ENCODE peak calls at places on chromosomes 6 and 20, in four cellular contexts. Y is trophoblast cell, U is neuronal stem cell, A is H9. B is an unnamed sample.

GRCh38 chr6:5094327-5094726 is 9.2 kb downstream of the PPP1R3G start:
- DNase-seq in A (no peak), U (no peak), Y (no peak), B (no peak)

GRCh38 chr20:11919571-11919970 is 1.9 kb downstream of the BTBD3 start:
- DNase-seq in A (no peak), U (no peak), Y (no peak), B (no peak)

GRCh38 chr6:104109806-104110205 is 749.9 kb downstream of the HACE1 start:
- DNase-seq in U (no peak), Y (no peak), A (no peak), B (no peak)

GRCh38 chr6:21738180-21739094 is 144.9 kb downstream of the SOX4 start:
- DNase-seq in U (no peak), Y (peak; percentile 86), A (no peak), B (no peak)

GRCh38 chr6:145743325-145743724 is 8.0 kb upstream of the EPM2A start:
- DNase-seq in U (no peak), A (no peak), Y (no peak), B (no peak)

GRCh38 chr6:28719275-28719940 is 193.7 kb downstream of the GPX5 start:
- DNase-seq in U (no peak), A (peak; percentile 69), Y (peak; percentile 23), B (peak; percentile 88)

GRCh38 chr6:26538572-26538902 is 371 bp downstream of the HMGN4 start:
- DNase-seq in Y (no peak), U (no peak), A (no peak), B (no peak)

GRCh38 chr20:12201289-12201991 is 283.7 kb downstream of the BTBD3 start:
- DNase-seq in Y (no peak), U (no peak), A (no peak), B (no peak)

DNA sequence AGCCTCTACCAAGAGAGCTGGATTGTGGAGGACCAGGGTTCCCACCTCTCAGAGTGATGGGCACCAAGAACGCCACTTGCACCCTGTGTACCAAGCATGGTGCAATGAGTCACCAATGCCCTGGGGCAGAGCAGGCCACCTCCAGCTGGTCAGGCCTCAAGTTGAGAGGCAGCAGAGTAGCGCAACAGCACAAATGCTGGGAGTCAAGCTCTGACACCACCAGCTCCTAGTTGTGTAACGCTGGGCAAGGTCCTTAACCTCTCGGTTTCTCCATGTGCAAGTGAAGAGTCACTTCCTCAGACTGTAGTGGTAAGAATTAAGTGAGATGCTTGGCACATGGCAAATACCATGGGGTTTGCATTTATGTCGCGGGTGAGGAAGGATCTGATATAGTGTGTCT is 25.6 kb downstream of the GFOD1 start:
- DNase-seq in A (no peak), U (no peak), Y (peak; percentile 77), B (no peak)
- H2BK12ac ChIP-seq in A (no peak overlapping the region), U (no peak overlapping the region), Y (no peak overlapping the region), B (peak overlapping the region; percentile 89)

GRCh38 chr6:116253188-116253504 is 729 bp downstream of the TSPYL4 start:
- DNase-seq in Y (no peak), A (no peak), U (no peak), B (no peak)

GRCh38 chr6:116253505-116254296 is at the start of gene TSPYL4:
- DNase-seq in U (peak; percentile 96), A (peak; percentile 96), Y (peak; percentile 100), B (peak; percentile 92)

GRCh38 chr6:116254297-116254724 is 436 bp upstream of the TSPYL4 start:
- DNase-seq in U (no peak), A (no peak), Y (no peak), B (no peak)

GRCh38 chr6:116248577-116248976 is 5.3 kb downstream of the TSPYL4 start:
- DNase-seq in U (no peak), A (no peak), Y (no peak), B (no peak)

GRCh38 chr6:116251568-116252384 is 2.1 kb downstream of the TSPYL4 start:
- DNase-seq in Y (no peak), A (peak; percentile 39), U (no peak), B (peak; percentile 29)
- H2BK12ac ChIP-seq in Y (no peak overlapping the region), A (peak overlapping the region; percentile 31), U (no peak overlapping the region), B (peak overlapping the region; percentile 45)

GRCh38 chr20:23233341-23233740 is 117.2 kb upstream of the NXT1 start:
- DNase-seq in A (no peak), U (no peak), Y (no peak), B (no peak)
- H2BK12ac ChIP-seq in A (no peak overlapping the region), U (no peak overlapping the region), Y (no peak overlapping the region), B (no peak overlapping the region)

DNA sequence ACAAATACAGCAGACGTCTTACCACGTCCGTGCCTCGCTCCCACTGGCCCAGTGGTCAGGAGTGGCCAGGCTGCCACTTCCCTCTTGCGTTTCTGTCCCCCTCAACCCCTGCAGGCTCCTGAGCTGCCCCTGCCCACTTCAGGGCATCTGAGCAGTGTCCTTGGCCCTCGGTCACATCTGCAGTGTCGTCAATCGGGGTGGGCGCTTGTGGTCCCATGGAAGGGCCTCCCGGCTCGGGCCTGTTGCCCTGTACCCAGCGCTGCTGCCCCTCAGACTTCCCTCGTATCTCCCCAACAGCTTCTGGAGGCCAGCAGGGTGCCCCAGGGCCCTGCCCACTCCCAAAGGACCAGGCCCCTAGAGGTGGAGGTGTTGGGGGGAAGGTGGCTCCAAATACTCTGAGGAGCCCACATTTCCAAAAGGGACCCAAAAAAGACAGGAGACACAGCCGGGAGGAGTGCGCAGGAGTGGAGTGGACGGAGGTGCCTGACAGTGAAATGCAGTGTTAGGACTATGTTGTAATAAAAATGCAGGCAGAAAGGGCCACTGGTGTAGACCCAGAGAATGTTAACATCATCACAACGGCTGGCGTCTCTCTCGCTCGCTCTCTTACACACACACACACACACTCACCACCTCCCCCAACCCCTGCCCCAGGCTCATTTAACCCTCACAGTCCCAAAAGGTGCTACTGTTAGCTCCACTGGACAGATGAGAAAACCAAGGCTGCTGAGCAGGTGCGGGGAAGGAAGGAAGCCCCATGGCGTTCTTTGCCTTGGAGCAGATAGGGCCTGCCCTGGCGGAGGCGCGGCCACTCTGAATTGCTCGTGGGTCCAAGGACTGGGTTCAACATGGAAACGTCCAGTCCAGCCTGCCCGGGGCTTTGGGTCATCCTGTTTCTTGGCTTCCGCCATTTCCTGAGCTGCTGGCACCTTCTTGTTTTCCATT is 343.9 kb downstream of the ZFAND3 start:
- DNase-seq in U (no peak), Y (peak; percentile 9), A (no peak), B (no peak)
- H2BK12ac ChIP-seq in U (no peak overlapping the region), Y (no peak overlapping the region), A (no peak overlapping the region), B (no peak overlapping the region)

GRCh38 chr20:56941101-56941686 is 312.1 kb downstream of the TFAP2C start:
- DNase-seq in Y (peak; percentile 77), U (no peak), A (no peak), B (no peak)
- H2BK12ac ChIP-seq in Y (no peak overlapping the region), U (no peak overlapping the region), A (no peak overlapping the region), B (no peak overlapping the region)

GRCh38 chr20:46158476-46158987 is 40.4 kb downstream of the CD40 start:
- DNase-seq in Y (no peak), U (no peak), A (no peak), B (no peak)
- H2BK12ac ChIP-seq in Y (no peak overlapping the region), U (no peak overlapping the region), A (no peak overlapping the region), B (no peak overlapping the region)

GRCh38 chr6:39428152-39428551 is 105.7 kb upstream of the KCNK16 start:
- DNase-seq in U (no peak), Y (no peak), A (no peak), B (no peak)

GRCh38 chr6:39433630-39434029 is 111.1 kb upstream of the KCNK16 start:
- DNase-seq in U (no peak), Y (no peak), A (no peak), B (no peak)

GRCh38 chr6:39430446-39430845 is 107.9 kb upstream of the KCNK16 start:
- DNase-seq in Y (no peak), A (no peak), U (no peak), B (no peak)

GRCh38 chr6:39432311-39433025 is 110.0 kb upstream of the KCNK16 start:
- DNase-seq in Y (no peak), A (no peak), U (no peak), B (no peak)

GRCh38 chr6:39430968-39431523 is 108.5 kb upstream of the KCNK16 start:
- DNase-seq in A (peak; percentile 62), Y (no peak), U (no peak), B (no peak)
- H2BK12ac ChIP-seq in A (no peak overlapping the region), Y (no peak overlapping the region), U (no peak overlapping the region), B (peak overlapping the region; percentile 42)

DNA sequence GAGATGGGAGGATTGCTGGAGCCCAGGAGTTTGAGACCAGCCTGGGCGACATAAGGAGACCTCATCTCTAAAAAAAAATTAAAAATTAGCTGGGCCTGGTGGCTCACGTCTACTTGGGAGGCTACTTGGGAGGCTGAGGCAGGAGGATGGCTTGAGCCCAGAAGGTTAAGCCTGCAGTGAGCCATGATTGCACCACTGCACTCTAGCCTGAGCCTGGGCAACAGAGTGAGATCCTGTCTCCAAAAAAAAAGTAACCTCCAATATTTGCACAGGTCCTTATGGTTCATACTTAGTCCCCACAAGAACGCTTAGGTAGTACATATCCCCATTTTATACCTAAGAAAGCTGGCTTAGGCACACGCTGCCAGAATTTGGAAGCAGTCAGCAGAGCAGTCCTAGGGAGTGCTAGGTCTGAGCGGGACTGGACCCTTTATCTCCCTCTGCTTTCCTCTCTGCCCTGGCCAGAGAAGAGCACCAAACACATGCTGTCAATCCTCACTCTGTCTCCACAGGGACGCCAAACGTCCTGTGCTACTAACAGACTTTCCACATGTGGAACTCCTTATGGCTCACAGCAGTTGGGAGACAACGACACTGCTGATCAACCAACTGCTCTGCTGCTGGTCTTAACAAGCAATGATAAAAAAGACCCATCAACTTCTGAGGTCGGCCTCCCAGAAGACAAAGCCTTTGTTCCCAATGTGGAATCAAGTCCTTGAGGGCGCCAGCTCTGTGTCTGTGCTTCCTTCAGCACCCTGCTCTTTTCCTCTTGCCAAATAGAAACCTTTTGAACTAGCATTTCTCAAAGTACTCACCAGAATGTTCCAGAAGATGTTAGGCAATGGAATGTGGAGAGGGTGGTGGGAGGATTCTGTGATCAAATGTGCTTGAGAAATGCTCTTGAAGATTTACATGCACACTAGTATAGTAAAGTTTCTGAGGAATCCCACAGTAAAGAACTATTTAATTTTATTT is 226.3 kb upstream of the DTNBP1 start:
- DNase-seq in U (no peak), A (no peak), Y (no peak), B (no peak)
- H2BK12ac ChIP-seq in U (no peak overlapping the region), A (no peak overlapping the region), Y (no peak overlapping the region), B (no peak overlapping the region)